ENCODE peak calls at places on chromosomes 12 and 14, in seven cellular contexts. A is pancreas, B is ovary, G is suprapubic skin, U is psoas muscle, E is transverse colon, O is right cardiac atrium. T is an unnamed sample. For H3K4me1 and H3K27me3, the result is how much of the 10 kb centered on the place peaks cover.

GRCh38 chr12:30026621-30027234 is 243.0 kb upstream of the TMTC1 start:
- DNase-seq in A (no peak), B (no peak), G (no peak), U (no peak), E (no peak), O (no peak), T (no peak)

GRCh38 chr12:3252416-3252815 is 175.2 kb downstream of the TSPAN9 start:
- DNase-seq in A (peak), B (peak), G (peak), U (peak), E (peak), O (peak), T (peak)

GRCh38 chr14:99686557-99687283 is 2.6 kb downstream of the CYP46A1 start:
- DNase-seq in A (no peak), B (no peak), G (peak), U (no peak), E (no peak), O (no peak), T (peak)

GRCh38 chr12:113680868-113681267 is 209.2 kb upstream of the LHX5 start:
- DNase-seq in A (no peak), B (no peak), G (no peak), U (no peak), E (no peak), O (no peak), T (no peak)

GRCh38 chr12:1662761-1663439 is 28.0 kb upstream of the ADIPOR2 start:
- DNase-seq in A (peak), B (peak), G (no peak), U (no peak), E (peak), O (peak), T (peak)

GRCh38 chr14:83251402-83251801 is 1717.7 kb upstream of the SEL1L start:
- DNase-seq in A (no peak), B (no peak), G (no peak), U (no peak), E (no peak), O (no peak), T (no peak)

GRCh38 chr14:78399316-78399889 is 229.2 kb downstream of the NRXN3 start:
- DNase-seq in A (no peak), B (no peak), G (no peak), U (no peak), E (no peak), O (no peak), T (no peak)

GRCh38 chr12:29610473-29611174 is 113.1 kb upstream of the OVCH1 start:
- DNase-seq in A (no peak), B (no peak), G (no peak), U (no peak), E (no peak), O (no peak), T (no peak)

GRCh38 chr12:47361389-47362031 is 281.8 kb upstream of the AMIGO2 start:
- DNase-seq in A (no peak), B (peak), G (no peak), U (no peak), E (peak), O (no peak), T (no peak)

DNA sequence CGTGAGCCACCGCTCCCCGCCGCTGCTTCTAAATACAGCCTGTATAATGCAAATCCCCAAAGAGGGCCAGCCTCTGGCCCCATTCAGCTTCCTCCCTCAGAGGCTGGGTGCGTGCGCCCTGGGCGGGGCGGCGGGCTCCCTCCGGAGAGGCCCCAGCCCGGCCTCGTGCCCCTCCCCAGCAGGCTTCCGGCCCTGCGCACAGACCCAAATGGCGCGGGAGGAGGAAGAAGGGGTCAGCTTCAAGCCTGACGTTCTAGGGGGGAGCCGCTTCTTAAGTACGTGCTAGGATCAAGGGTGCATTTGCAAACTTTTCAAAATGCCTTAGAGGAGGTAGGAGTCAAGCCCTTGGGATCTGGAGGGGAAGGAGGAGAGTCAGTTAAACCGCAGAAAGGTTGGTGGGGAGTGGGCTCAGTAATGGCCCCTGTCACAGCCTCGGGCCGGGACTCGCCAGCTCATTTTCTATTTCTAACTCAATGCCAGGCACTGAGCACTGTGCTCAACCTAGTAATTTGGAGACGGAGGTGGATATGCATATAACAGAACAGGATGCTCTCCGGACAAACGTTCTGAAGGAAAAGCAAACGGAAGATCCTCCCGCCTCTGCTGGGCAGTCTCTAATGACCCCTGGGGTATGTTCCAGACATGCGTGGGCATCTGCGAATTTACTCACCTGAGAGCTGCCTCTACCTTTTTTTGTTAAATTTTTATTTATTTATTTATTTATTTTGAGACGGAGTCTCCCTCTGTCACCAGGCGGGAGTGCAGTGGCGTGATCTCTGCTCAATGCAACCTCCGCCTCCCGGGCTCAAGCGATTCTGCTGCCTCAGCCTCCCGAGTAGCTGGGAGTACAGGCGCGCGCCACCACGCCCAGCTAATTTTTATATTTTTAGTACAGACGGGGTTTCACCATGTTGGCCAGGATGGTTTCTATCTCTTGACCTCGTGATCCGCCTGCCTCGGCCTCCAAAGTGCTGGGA is 32.3 kb downstream of the NINJ2 start:
- DNase-seq in A (no peak), B (no peak), G (no peak), U (peak), E (peak), O (peak), T (peak)
- H3K4me3 ChIP-seq in A (no peak), B (peak), G (peak), U (no peak), E (no peak), O (no peak), T (no peak)

GRCh38 chr12:124550123-124551089 is 17.0 kb downstream of the NCOR2 start:
- DNase-seq in A (no peak), B (peak), G (no peak), U (peak), E (no peak), O (peak), T (no peak)
- H3K4me1 ChIP-seq in A (under half), B (half or more), G (half or more), U (half or more), E (half or more), O (under half), T (under half)

DNA sequence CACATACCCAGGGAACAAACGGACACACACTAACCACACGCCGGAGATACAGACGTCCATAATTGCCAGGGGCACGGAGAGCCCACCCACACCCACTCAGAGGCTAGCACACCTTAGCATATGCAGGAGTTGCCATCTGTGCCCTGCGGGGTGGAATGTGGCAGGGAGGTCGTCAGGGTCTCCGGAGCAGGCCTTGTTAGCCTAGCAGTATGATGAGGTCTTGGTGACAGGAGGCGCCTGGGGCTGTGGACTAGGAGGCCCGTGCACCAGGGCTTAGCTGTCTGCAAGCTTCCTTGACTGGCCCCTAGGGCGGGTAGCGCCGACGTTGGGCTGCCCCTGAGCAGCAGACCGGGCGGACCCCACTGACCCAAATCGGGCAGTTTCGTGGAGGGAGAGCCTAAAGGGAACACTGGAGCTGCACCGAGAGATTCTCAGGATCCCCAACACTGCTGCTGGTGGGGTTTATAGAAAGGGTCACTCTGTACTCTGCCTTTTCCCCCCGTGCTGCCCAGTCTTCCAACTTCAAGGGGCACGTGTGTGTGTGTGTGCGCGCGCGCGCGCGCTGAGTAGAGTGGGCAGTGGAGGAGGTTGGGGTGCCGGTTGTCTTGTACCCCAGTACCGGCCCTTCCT is 9.9 kb downstream of the STAC3 start:
- DNase-seq in A (no peak), B (no peak), G (no peak), U (peak), E (peak), O (no peak), T (no peak)
- H3K27me3 ChIP-seq in A (under half), B (under half), G (half or more), U (under half), E (half or more), O (under half), T (under half)

GRCh38 chr12:6265038-6265405 is 45.5 kb upstream of the PLEKHG6 start:
- DNase-seq in A (no peak), B (no peak), G (no peak), U (no peak), E (no peak), O (no peak), T (no peak)

GRCh38 chr12:6264402-6265037 is 46.0 kb upstream of the PLEKHG6 start:
- DNase-seq in A (no peak), B (peak), G (no peak), U (no peak), E (peak), O (no peak), T (no peak)

GRCh38 chr12:6263931-6264330 is 46.6 kb upstream of the PLEKHG6 start:
- DNase-seq in A (no peak), B (no peak), G (no peak), U (no peak), E (no peak), O (no peak), T (no peak)

GRCh38 chr12:6262635-6263034 is 47.8 kb upstream of the PLEKHG6 start:
- DNase-seq in A (no peak), B (no peak), G (no peak), U (no peak), E (no peak), O (no peak), T (no peak)

DNA sequence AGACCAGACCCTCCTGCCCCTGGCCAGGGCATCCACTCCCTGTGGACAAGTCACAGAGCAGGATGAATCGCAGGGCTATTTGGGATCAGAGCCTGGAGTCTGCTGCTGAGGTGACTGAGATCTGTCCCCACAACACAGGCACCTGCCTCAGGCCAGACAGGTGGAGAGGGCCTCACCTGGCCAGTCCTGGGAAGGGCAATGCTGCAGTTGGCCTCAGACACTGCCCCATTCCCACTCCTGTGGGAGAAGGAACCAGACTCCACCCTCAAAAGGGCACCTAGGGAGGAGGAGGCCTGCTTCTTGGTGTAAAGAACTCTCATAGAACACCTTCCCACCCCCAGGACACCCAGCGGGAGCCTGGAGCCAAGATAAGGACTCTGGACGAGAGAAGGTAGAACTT is 48.3 kb upstream of the PLEKHG6 start:
- DNase-seq in A (no peak), B (no peak), G (no peak), U (peak), E (no peak), O (no peak), T (no peak)
- H3K4me3 ChIP-seq in A (no peak), B (no peak), G (no peak), U (no peak), E (no peak), O (no peak), T (no peak)

DNA sequence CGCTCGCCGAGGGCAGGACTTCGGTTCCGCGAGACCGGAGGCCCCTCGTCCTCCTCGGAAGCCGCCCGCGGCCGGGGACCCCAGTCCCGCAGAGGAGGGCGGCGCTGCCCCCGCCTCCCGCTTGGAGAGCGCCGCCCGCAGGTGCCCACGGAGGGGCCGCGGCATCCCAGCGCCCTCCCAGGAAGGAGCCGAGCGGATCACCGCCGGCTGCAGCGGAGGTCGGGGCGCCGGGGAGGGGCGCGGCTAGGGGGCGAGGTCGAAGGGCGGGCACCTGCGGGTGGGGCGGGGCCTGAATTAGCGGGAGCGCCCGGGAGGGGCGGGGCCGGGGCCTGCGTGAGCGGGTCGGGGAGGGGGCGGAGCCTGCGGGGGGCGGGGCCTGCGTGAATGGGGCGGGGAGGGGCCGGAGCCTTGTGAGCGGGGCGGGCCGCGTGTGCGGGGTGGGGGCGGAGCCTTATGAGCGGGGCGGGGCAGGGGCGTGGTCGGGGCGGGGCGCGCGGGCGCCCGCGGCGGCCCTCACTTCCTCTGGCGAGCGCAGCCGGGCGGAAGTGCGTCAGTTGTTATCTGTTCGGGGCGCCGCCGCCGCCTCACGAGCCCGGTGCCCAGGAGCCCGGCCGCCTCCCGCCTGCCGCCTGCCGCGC is at the start of gene FBRSL1:
- DNase-seq in A (peak), B (peak), G (peak), U (peak), E (peak), O (peak), T (peak)
- H3K4me1 ChIP-seq in A (under half), B (under half), G (half or more), U (under half), E (half or more), O (under half), T (under half)

T was measured in tibial artery.